ENCODE peak calls at places on chromosomes 6 and 20, in ten cellular contexts. E is stromal cell of bone marrow; K is iPS DF 6.9; Y is stimulated activated naive B cell treated with anti-CD40 and anti-IgM and Interleukin-4, amounts not matched to agents 10 μg/mL and 1 μg/mL and 100 μg/mL, for 72 hours; M is stimulated activated CD4-positive, alpha-beta T cell treated with anti-CD3 and anti-CD28 coated beads, Interleukin-2, amount 100 ng/mL, for 48 hours; U is AG09309; W is kidney tubule cell; C is T-helper 17 cell; S is NCI-H1048; L is neural crest cell. V is an unnamed sample.

GRCh38 chr6:155001482-155001881 is 6.4 kb downstream of the TIAM2 start:
- DNase-seq in W (no peak), M (no peak), K (no peak), S (no peak), C (no peak), Y (no peak), L (no peak), E (peak; percentile 52), U (no peak), V (no peak)

GRCh38 chr6:1792989-1793388 is 183.3 kb downstream of the FOXC1 start:
- DNase-seq in L (peak; percentile 23), M (no peak), S (no peak), Y (no peak), W (peak; percentile 50), K (no peak), U (no peak), C (no peak), E (no peak), V (no peak)

GRCh38 chr20:33169176-33169794 is 1.3 kb downstream of the BPIFA2 start:
- DNase-seq in Y (no peak), C (no peak), S (no peak), E (no peak), W (no peak), K (no peak), M (peak; percentile 16), L (peak; percentile 35), U (no peak), V (no peak)

GRCh38 chr20:26279224-26279623 is 582.6 kb upstream of the ZNF337 start:
- DNase-seq in Y (no peak), K (no peak), C (no peak), U (no peak), E (no peak), L (no peak), M (no peak), S (no peak), W (no peak), V (no peak)

GRCh38 chr6:5998741-5999687 is 7.7 kb downstream of the NRN1 start:
- DNase-seq in M (no peak), L (peak; percentile 24), E (no peak), Y (no peak), K (no peak), C (no peak), U (no peak), S (no peak), W (no peak), V (peak; percentile 50)

GRCh38 chr6:11009353-11009752 is 34.8 kb downstream of the ELOVL2 start:
- DNase-seq in E (no peak), M (no peak), L (no peak), Y (no peak), S (no peak), W (peak; percentile 83), U (no peak), C (no peak), K (no peak), V (no peak)

GRCh38 chr20:14219801-14220461 is 117.5 kb downstream of the FLRT3 start:
- DNase-seq in Y (no peak), S (peak; percentile 64), U (no peak), L (no peak), K (no peak), W (peak; percentile 43), M (no peak), E (no peak), C (no peak), V (no peak)

GRCh38 chr6:169977434-169978265 is 226.2 kb downstream of the ERMARD start:
- DNase-seq in Y (no peak), S (no peak), K (no peak), C (no peak), U (no peak), L (no peak), M (no peak), E (no peak), W (no peak), V (peak; percentile 37)

GRCh38 chr20:1663917-1664316 is 6.3 kb upstream of the SIRPG start:
- DNase-seq in Y (no peak), L (no peak), M (no peak), W (peak; percentile 9), U (no peak), S (no peak), C (no peak), K (no peak), E (peak; percentile 5), V (no peak)

GRCh38 chr6:37913210-37913609 is 93.7 kb downstream of the ZFAND3 start:
- DNase-seq in U (no peak), M (no peak), W (no peak), Y (no peak), C (no peak), E (no peak), S (no peak), L (no peak), K (no peak), V (no peak)

GRCh38 chr20:20211988-20212518 is 155.9 kb upstream of the INSM1 start:
- DNase-seq in S (no peak), K (no peak), U (no peak), M (no peak), E (no peak), C (no peak), W (no peak), Y (no peak), L (no peak), V (no peak)

GRCh38 chr20:46651091-46651962 is at the start of gene SLC13A3:
- DNase-seq in U (no peak), C (no peak), L (no peak), M (no peak), Y (no peak), S (no peak), W (no peak), K (no peak), E (no peak), V (no peak)

GRCh38 chr6:142262231-142262630 is 39.6 kb upstream of the ADGRG6 start:
- DNase-seq in S (no peak), U (no peak), W (no peak), E (no peak), Y (no peak), L (no peak), K (no peak), M (no peak), C (no peak), V (no peak)

GRCh38 chr6:33853026-33853425 is 49.2 kb upstream of the MLN start:
- DNase-seq in S (no peak), K (no peak), C (no peak), E (no peak), L (no peak), Y (no peak), M (no peak), U (no peak), W (no peak), V (no peak)

GRCh38 chr6:38364127-38364526 is 275.6 kb downstream of the BTBD9 start:
- DNase-seq in U (no peak), L (no peak), C (no peak), W (no peak), K (no peak), M (no peak), E (peak; percentile 56), S (no peak), Y (no peak), V (no peak)

GRCh38 chr20:33719277-33719988 is 677 bp downstream of the PXMP4 start:
- DNase-seq in K (no peak), L (no peak), U (no peak), C (no peak), M (no peak), W (peak; percentile 6), E (no peak), S (no peak), Y (peak; percentile 9), V (no peak)

GRCh38 chr6:110514818-110515217 is 38.4 kb upstream of the SLC22A16 start:
- DNase-seq in M (no peak), C (no peak), K (no peak), Y (no peak), E (no peak), W (no peak), U (no peak), L (no peak), S (no peak), V (no peak)

GRCh38 chr6:149225946-149226345 is 91.6 kb upstream of the TAB2 start:
- DNase-seq in S (no peak), W (no peak), M (no peak), Y (no peak), K (no peak), L (no peak), C (no peak), U (no peak), E (no peak), V (no peak)

GRCh38 chr6:151060096-151060741 is 179.5 kb upstream of the AKAP12 start:
- DNase-seq in W (peak; percentile 97), K (no peak), E (peak; percentile 60), U (peak; percentile 74), M (no peak), Y (no peak), S (no peak), L (no peak), C (no peak), V (no peak)

GRCh38 chr6:168145747-168146596 is 67.0 kb upstream of the FRMD1 start:
- DNase-seq in U (no peak), L (no peak), W (no peak), K (no peak), C (no peak), S (no peak), E (no peak), M (no peak), Y (no peak), V (no peak)

GRCh38 chr20:41362748-41363140 is 3.9 kb downstream of the EMILIN3 start:
- DNase-seq in E (no peak), C (no peak), S (no peak), M (no peak), U (no peak), K (no peak), W (no peak), Y (no peak), L (no peak), V (no peak)

GRCh38 chr20:3616250-3616649 is 46.9 kb downstream of the GFRA4 start:
- DNase-seq in W (peak; percentile 91), C (no peak), U (no peak), E (peak; percentile 1), Y (no peak), M (no peak), L (no peak), S (no peak), K (no peak), V (no peak)

GRCh38 chr6:150008588-150008987 is 16.7 kb downstream of the RAET1L start:
- DNase-seq in M (no peak), K (no peak), W (peak; percentile 50), L (no peak), E (no peak), Y (no peak), C (no peak), U (no peak), S (no peak), V (no peak)